ENCODE peak calls at places on chromosomes 3 and 15, in eight cellular contexts. D is suprapubic skin, A is tibial nerve, I is sigmoid colon, L is ovary, M is GM12878, J is HepG2, S is stomach. P is an unnamed sample.

GRCh38 chr15:68210821-68211655 is 5.9 kb upstream of the CALML4 start:
- DNase-seq in D (peak; percentile 74), A (peak; percentile 51), I (peak; percentile 87), L (peak; percentile 72), M (no peak), J (no peak), S (peak; percentile 56), P (peak; percentile 75)

GRCh38 chr3:108215876-108216275 is 6.3 kb downstream of the IFT57 start:
- DNase-seq in D (no peak), A (no peak), I (no peak), L (no peak), M (no peak), J (no peak), S (no peak), P (no peak)

GRCh38 chr15:42131826-42132806 is 24.3 kb downstream of the PLA2G4F start:
- DNase-seq in D (no peak), A (no peak), I (no peak), L (no peak), M (no peak), J (no peak), S (peak; percentile 32), P (no peak)

GRCh38 chr3:105274958-105275357 is 91.8 kb upstream of the ALCAM start:
- DNase-seq in D (no peak), A (no peak), I (no peak), L (no peak), M (no peak), J (no peak), S (no peak), P (no peak)

GRCh38 chr3:140273542-140274195 is 338.7 kb downstream of the CLSTN2 start:
- DNase-seq in D (no peak), A (no peak), I (no peak), L (no peak), M (no peak), J (no peak), S (no peak), P (no peak)

GRCh38 chr3:127953092-127953491 is 38.1 kb downstream of the KBTBD12 start:
- DNase-seq in D (no peak), A (no peak), I (no peak), L (no peak), M (no peak), J (no peak), S (no peak), P (no peak)

GRCh38 chr3:30855390-30855789 is 39.1 kb downstream of the GADL1 start:
- DNase-seq in D (no peak), A (no peak), I (no peak), L (no peak), M (no peak), J (no peak), S (no peak), P (no peak)

GRCh38 chr3:159884661-159885402 is 103.8 kb upstream of the IL12A start:
- DNase-seq in D (no peak), A (no peak), I (no peak), L (no peak), M (no peak), J (peak; percentile 9), S (no peak), P (no peak)

GRCh38 chr3:82342521-82342920 is 581.1 kb upstream of the GBE1 start:
- DNase-seq in D (no peak), A (no peak), I (no peak), L (no peak), M (no peak), J (no peak), S (no peak), P (no peak)

GRCh38 chr3:46112984-46113383 is 85.7 kb upstream of the XCR1 start:
- DNase-seq in D (no peak), A (no peak), I (no peak), L (no peak), M (no peak), J (no peak), S (no peak), P (no peak)

GRCh38 chr3:64501298-64501906 is 186.4 kb downstream of the ADAMTS9 start:
- DNase-seq in D (no peak), A (no peak), I (no peak), L (no peak), M (no peak), J (peak; percentile 97), S (no peak), P (no peak)

GRCh38 chr3:106262976-106263375 is 394.2 kb upstream of the CBLB start:
- DNase-seq in D (no peak), A (no peak), I (no peak), L (no peak), M (no peak), J (no peak), S (no peak), P (no peak)

GRCh38 chr3:126938520-126939346 is 44.2 kb upstream of the PLXNA1 start:
- DNase-seq in D (no peak), A (no peak), I (peak; percentile 46), L (no peak), M (no peak), J (no peak), S (no peak), P (peak; percentile 26)

GRCh38 chr15:43268111-43269105 is 1.7 kb upstream of the TGM5 start:
- DNase-seq in D (no peak), A (no peak), I (no peak), L (no peak), M (no peak), J (peak; percentile 11), S (no peak), P (no peak)

DNA sequence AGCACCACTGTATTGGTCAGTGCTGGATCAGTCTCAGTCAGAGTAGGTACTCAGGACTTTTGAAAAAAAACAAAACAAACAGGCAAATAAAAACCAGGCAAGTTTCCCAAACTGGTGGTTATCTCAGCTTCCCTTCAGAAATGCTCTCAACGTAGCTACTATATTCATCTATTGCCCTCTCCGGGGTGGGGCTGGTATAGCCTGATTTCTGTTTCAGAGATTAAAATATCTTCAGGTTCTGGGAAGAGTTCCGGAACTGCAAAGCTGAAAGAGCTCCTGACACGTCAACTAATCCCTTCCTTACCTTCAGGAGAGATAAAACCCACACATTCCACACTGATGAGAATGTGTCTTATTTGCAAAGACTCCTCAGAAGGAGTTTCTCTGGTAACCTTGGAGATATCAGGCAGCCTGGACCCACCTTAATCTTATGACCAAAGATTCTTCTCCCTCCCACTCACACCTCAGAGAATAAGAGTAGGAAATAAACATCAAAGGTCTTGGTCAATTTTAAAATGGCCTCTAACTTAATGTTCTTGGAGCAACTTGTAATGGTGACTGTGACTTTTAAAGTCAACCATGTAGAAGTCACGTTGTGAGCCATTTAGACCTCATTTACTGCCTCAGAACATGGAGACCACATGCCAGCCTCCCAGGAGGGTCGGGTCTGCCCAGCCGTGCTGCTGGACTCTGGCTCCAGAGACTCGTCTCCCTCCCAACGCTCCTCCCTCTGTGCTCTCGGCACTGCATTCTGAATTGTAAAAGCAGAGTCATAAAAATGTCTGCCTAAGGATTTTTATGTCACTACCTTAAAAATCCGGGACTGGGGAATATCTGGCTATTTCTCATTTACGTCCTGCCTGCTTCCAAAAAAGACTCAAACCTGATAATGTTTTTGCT is 53.8 kb downstream of the CDCP1 start:
- DNase-seq in D (no peak), A (no peak), I (no peak), L (no peak), M (no peak), J (no peak), S (no peak), P (peak; percentile 71)
- H3K36me3 ChIP-seq in D (peaks cover 35% of the 10 kb centered on the region), A (no peaks in the 10 kb centered on the region), I (no peaks in the 10 kb centered on the region), L (no peaks in the 10 kb centered on the region), M (no peaks in the 10 kb centered on the region), J (no peaks in the 10 kb centered on the region), S (peaks cover 12% of the 10 kb centered on the region), P (no peaks in the 10 kb centered on the region)

GRCh38 chr15:83378921-83379561 is 68.1 kb upstream of the SH3GL3 start:
- DNase-seq in D (peak; percentile 69), A (no peak), I (no peak), L (no peak), M (no peak), J (no peak), S (no peak), P (no peak)
- TF ChIP-seq EP300 in D (no peak), A (no peak), I (no peak), L (no peak), M (no peak), J (no peak), S (no peak), P (no peak)

GRCh38 chr15:90808517-90808939 is 59.9 kb upstream of the FURIN start:
- DNase-seq in D (no peak), A (no peak), I (no peak), L (no peak), M (no peak), J (no peak), S (no peak), P (no peak)

GRCh38 chr15:90810354-90810753 is 58.0 kb upstream of the FURIN start:
- DNase-seq in D (no peak), A (no peak), I (peak; percentile 11), L (no peak), M (no peak), J (no peak), S (no peak), P (no peak)

GRCh38 chr15:90807687-90808086 is 60.7 kb upstream of the FURIN start:
- DNase-seq in D (no peak), A (no peak), I (no peak), L (no peak), M (no peak), J (no peak), S (no peak), P (no peak)

GRCh38 chr15:90807074-90807646 is 61.2 kb upstream of the FURIN start:
- DNase-seq in D (no peak), A (no peak), I (no peak), L (no peak), M (no peak), J (no peak), S (no peak), P (no peak)

GRCh38 chr15:90809536-90809935 is 58.9 kb upstream of the FURIN start:
- DNase-seq in D (no peak), A (no peak), I (no peak), L (no peak), M (no peak), J (no peak), S (no peak), P (no peak)
- H3K36me3 ChIP-seq in D (no peaks in the 10 kb centered on the region), A (no peaks in the 10 kb centered on the region), I (no peaks in the 10 kb centered on the region), L (no peaks in the 10 kb centered on the region), M (peaks cover 24% of the 10 kb centered on the region), J (peaks cover 1% of the 10 kb centered on the region), S (no peaks in the 10 kb centered on the region), P (no peaks in the 10 kb centered on the region)

DNA sequence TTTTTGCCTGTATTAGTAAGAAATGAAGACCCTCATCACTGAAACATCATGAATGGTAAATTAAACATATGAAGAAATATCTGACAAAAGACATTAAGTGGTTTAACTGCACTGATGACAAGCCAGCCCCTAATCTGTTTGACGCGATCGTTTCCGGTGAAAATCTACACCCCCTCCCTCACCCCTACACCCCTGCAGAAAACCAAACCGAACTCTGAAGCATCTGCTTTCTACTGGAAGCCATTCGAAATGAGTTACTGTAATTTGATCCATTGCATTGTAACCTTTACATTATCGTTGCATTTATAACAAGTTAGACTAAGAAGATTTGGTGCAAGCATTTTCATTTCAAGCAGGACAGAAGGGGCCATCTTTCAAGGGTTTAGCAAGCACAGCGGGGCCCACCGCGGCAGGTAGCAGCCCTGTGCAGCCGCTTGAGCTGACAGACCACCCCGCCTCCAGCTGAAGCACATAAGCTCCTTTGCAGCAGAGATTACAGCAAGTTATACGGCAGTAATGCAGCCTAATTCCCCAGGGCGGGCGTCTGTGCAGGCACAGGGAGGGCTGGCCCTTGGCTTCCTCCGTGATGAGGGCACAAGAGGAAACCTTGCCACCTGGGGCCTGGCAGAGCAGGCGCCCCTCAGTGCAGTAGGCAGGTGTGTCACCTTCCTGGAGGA is 79.3 kb downstream of the CHSY1 start:
- DNase-seq in D (peak; percentile 53), A (no peak), I (no peak), L (no peak), M (no peak), J (no peak), S (no peak), P (no peak)
- TF ChIP-seq EP300 in D (no peak), A (no peak), I (no peak), L (no peak), M (no peak), J (no peak), S (no peak), P (no peak)

P was measured in transverse colon.